ENCODE peak calls at places on chromosomes 4 and X, in nine cellular contexts. One of them, this sample, is unnamed.
A peak's percentile ranks its signal among the peaks of the same experiment; 100 is the strongest.

GRCh38 chr4:39889226-39889625 is 88.5 kb downstream of the PDS5A start:
- DNase-seq in endothelial cell of umbilical vein: no peak
- DNase-seq in psoas muscle: no peak
- DNase-seq in CD4-positive, CD25-positive, alpha-beta regulatory T cell: no peak
- DNase-seq in cardiac muscle cell: no peak
- DNase-seq in transverse colon: no peak
- DNase-seq in endodermal cell: no peak
- DNase-seq in IMR-90: no peak
- DNase-seq in colonic mucosa: no peak
- DNase-seq in this sample: no peak

GRCh38 chr4:95095352-95095974 is 337.7 kb downstream of the BMPR1B start:
- DNase-seq in colonic mucosa: no peak
- DNase-seq in IMR-90: peak; percentile 59
- DNase-seq in cardiac muscle cell: peak; percentile 62
- DNase-seq in endodermal cell: no peak
- DNase-seq in endothelial cell of umbilical vein: peak; percentile 58
- DNase-seq in CD4-positive, CD25-positive, alpha-beta regulatory T cell: no peak
- DNase-seq in psoas muscle: no peak
- DNase-seq in transverse colon: no peak
- DNase-seq in this sample: no peak

GRCh38 chr4:87557348-87557747 is 28.2 kb upstream of the SPARCL1 start:
- DNase-seq in transverse colon: no peak
- DNase-seq in colonic mucosa: no peak
- DNase-seq in endodermal cell: no peak
- DNase-seq in endothelial cell of umbilical vein: no peak
- DNase-seq in CD4-positive, CD25-positive, alpha-beta regulatory T cell: no peak
- DNase-seq in cardiac muscle cell: no peak
- DNase-seq in psoas muscle: no peak
- DNase-seq in IMR-90: no peak
- DNase-seq in this sample: no peak

GRCh38 chr4:7781361-7781760 is 158.3 kb downstream of the AFAP1 start:
- DNase-seq in CD4-positive, CD25-positive, alpha-beta regulatory T cell: no peak
- DNase-seq in cardiac muscle cell: peak; percentile 84
- DNase-seq in endodermal cell: no peak
- DNase-seq in colonic mucosa: no peak
- DNase-seq in endothelial cell of umbilical vein: peak; percentile 78
- DNase-seq in transverse colon: no peak
- DNase-seq in psoas muscle: no peak
- DNase-seq in IMR-90: peak; percentile 71
- DNase-seq in this sample: no peak

GRCh38 chr4:139956436-139957107 is 197.4 kb downstream of the MAML3 start:
- DNase-seq in cardiac muscle cell: peak; percentile 80
- DNase-seq in transverse colon: no peak
- DNase-seq in psoas muscle: no peak
- DNase-seq in endothelial cell of umbilical vein: peak; percentile 62
- DNase-seq in CD4-positive, CD25-positive, alpha-beta regulatory T cell: no peak
- DNase-seq in endodermal cell: no peak
- DNase-seq in colonic mucosa: no peak
- DNase-seq in IMR-90: no peak
- DNase-seq in this sample: no peak

GRCh38 chr4:72377491-72378194 is 191.4 kb downstream of the ADAMTS3 start:
- DNase-seq in colonic mucosa: no peak
- DNase-seq in transverse colon: no peak
- DNase-seq in endothelial cell of umbilical vein: no peak
- DNase-seq in cardiac muscle cell: peak; percentile 56
- DNase-seq in psoas muscle: no peak
- DNase-seq in endodermal cell: no peak
- DNase-seq in IMR-90: peak; percentile 56
- DNase-seq in CD4-positive, CD25-positive, alpha-beta regulatory T cell: no peak
- DNase-seq in this sample: no peak

GRCh38 chrX:152637649-152638442 is at the start of gene GABRQ:
- DNase-seq in endodermal cell: peak; percentile 94
- DNase-seq in CD4-positive, CD25-positive, alpha-beta regulatory T cell: no peak
- DNase-seq in IMR-90: no peak
- DNase-seq in colonic mucosa: no peak
- DNase-seq in transverse colon: peak; percentile 12
- DNase-seq in endothelial cell of umbilical vein: peak; percentile 10
- DNase-seq in psoas muscle: no peak
- DNase-seq in cardiac muscle cell: peak; percentile 45
- DNase-seq in this sample: no peak

GRCh38 chrX:6849711-6850415 is 297.6 kb upstream of the STS start:
- DNase-seq in endothelial cell of umbilical vein: no peak
- DNase-seq in endodermal cell: no peak
- DNase-seq in colonic mucosa: no peak
- DNase-seq in cardiac muscle cell: no peak
- DNase-seq in transverse colon: no peak
- DNase-seq in CD4-positive, CD25-positive, alpha-beta regulatory T cell: no peak
- DNase-seq in IMR-90: peak; percentile 2
- DNase-seq in psoas muscle: no peak
- DNase-seq in this sample: no peak

GRCh38 chr4:2406406-2406805 is 12.0 kb downstream of the ZFYVE28 start:
- DNase-seq in transverse colon: no peak
- DNase-seq in colonic mucosa: no peak
- DNase-seq in cardiac muscle cell: no peak
- DNase-seq in psoas muscle: no peak
- DNase-seq in IMR-90: no peak
- DNase-seq in CD4-positive, CD25-positive, alpha-beta regulatory T cell: no peak
- DNase-seq in endothelial cell of umbilical vein: no peak
- DNase-seq in endodermal cell: peak; percentile 43
- DNase-seq in this sample: no peak

GRCh38 chrX:2689773-2690666 is 1.1 kb upstream of the CD99 start:
- DNase-seq in colonic mucosa: peak; percentile 80
- DNase-seq in cardiac muscle cell: no peak
- DNase-seq in IMR-90: no peak
- DNase-seq in psoas muscle: no peak
- DNase-seq in endothelial cell of umbilical vein: no peak
- DNase-seq in transverse colon: peak; percentile 81
- DNase-seq in endodermal cell: peak; percentile 75
- DNase-seq in CD4-positive, CD25-positive, alpha-beta regulatory T cell: no peak
- DNase-seq in this sample: no peak

GRCh38 chrX:46918434-46918833 is 6.2 kb downstream of the JADE3 start:
- DNase-seq in IMR-90: peak; percentile 3
- DNase-seq in CD4-positive, CD25-positive, alpha-beta regulatory T cell: no peak
- DNase-seq in endodermal cell: no peak
- DNase-seq in cardiac muscle cell: no peak
- DNase-seq in transverse colon: no peak
- DNase-seq in colonic mucosa: no peak
- DNase-seq in psoas muscle: no peak
- DNase-seq in endothelial cell of umbilical vein: no peak
- DNase-seq in this sample: no peak

GRCh38 chr4:129822708-129823504 is 727.0 kb downstream of the C4orf33 start:
- DNase-seq in cardiac muscle cell: peak; percentile 69
- DNase-seq in endothelial cell of umbilical vein: peak; percentile 94
- DNase-seq in IMR-90: no peak
- DNase-seq in transverse colon: no peak
- DNase-seq in colonic mucosa: no peak
- DNase-seq in psoas muscle: peak; percentile 53
- DNase-seq in endodermal cell: peak; percentile 53
- DNase-seq in CD4-positive, CD25-positive, alpha-beta regulatory T cell: no peak
- DNase-seq in this sample: peak; percentile 51

DNA sequence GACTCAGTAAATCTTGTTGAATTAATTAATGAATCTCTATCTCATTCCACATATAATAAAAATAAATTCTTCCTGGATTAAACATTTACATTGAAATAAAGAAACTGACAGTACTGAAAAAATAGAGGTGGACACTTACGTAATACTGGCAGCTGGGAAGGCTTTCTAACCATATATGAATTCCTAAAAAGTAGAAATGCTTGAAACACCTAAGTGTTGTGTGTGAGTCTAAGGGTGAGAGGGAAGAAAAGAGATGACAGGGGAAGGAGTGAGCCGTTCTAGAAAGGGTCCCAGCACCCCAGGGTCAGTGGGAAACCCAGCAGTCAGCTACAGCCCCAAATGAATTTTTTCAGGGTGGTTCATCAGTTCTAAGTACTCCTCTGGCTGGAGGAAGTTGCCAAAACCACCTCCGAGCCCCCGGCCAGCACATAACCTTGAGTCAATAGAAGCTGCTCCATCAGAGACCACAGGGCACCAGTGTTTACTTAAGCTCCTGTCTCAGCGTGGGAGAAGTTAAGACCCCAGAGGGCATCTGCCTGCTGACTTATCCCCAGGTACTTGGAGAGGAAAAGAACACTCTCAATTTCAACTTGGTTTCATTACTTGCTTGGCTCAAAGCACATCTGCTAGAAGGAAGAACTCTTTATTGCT is 18.3 kb downstream of the GAB3 start:
- DNase-seq in transverse colon: no peak
- DNase-seq in endothelial cell of umbilical vein: peak; percentile 52
- DNase-seq in psoas muscle: no peak
- DNase-seq in endodermal cell: no peak
- DNase-seq in CD4-positive, CD25-positive, alpha-beta regulatory T cell: no peak
- DNase-seq in cardiac muscle cell: peak; percentile 39
- DNase-seq in colonic mucosa: no peak
- DNase-seq in IMR-90: peak; percentile 74
- DNase-seq in this sample: no peak
- H3K9me3 ChIP-seq in transverse colon: no peaks in the 10 kb centered on the region
- H3K9me3 ChIP-seq in endothelial cell of umbilical vein: no peaks in the 10 kb centered on the region
- H3K9me3 ChIP-seq in psoas muscle: no peaks in the 10 kb centered on the region
- H3K9me3 ChIP-seq in endodermal cell: no peaks in the 10 kb centered on the region
- H3K9me3 ChIP-seq in CD4-positive, CD25-positive, alpha-beta regulatory T cell: no peaks in the 10 kb centered on the region
- H3K9me3 ChIP-seq in cardiac muscle cell: no peaks in the 10 kb centered on the region
- H3K9me3 ChIP-seq in colonic mucosa: no peaks in the 10 kb centered on the region
- H3K9me3 ChIP-seq in IMR-90: no peaks in the 10 kb centered on the region
- H3K9me3 ChIP-seq in this sample: no peaks in the 10 kb centered on the region

DNA sequence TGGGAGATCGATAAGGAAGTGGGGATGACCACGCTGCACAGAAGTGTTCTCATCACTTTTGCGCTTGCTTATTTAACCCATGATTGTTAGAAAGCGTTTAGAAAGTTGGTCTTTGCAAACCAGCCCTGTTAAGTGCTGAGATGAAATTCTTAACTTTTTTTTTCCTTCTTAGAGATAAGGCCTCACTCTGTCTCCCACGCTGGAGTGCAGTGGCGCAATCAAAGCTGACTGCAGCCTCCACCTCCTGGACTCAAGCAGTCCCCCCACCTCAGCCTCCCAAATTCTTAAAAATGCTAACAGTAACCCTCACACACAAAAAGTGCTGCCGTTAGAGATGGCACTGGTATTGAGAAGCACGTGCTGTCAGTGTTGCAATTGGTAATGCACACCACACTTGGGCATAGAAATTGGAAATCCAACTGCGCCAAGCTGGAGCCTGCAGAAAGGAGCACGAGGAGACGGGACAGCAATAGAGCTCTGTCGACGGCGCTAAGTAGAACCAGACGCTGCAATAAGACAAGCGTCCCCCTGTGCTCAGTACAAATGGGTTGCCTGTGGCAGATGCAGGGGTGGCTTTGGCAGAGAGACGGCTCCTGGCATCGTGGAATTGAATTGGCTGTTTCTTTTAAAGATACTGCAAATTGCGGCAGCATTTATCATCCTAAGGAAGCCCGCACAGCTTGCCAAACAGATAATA is 113.4 kb downstream of the TBL1X start:
- DNase-seq in colonic mucosa: no peak
- DNase-seq in endodermal cell: no peak
- DNase-seq in endothelial cell of umbilical vein: no peak
- DNase-seq in CD4-positive, CD25-positive, alpha-beta regulatory T cell: no peak
- DNase-seq in transverse colon: no peak
- DNase-seq in cardiac muscle cell: peak; percentile 63
- DNase-seq in psoas muscle: no peak
- DNase-seq in IMR-90: peak; percentile 7
- DNase-seq in this sample: no peak
- H3K27me3 ChIP-seq in colonic mucosa: no peaks in the 10 kb centered on the region
- H3K27me3 ChIP-seq in endodermal cell: no peaks in the 10 kb centered on the region
- H3K27me3 ChIP-seq in endothelial cell of umbilical vein: no peaks in the 10 kb centered on the region
- H3K27me3 ChIP-seq in CD4-positive, CD25-positive, alpha-beta regulatory T cell: no peaks in the 10 kb centered on the region
- H3K27me3 ChIP-seq in transverse colon: no peaks in the 10 kb centered on the region
- H3K27me3 ChIP-seq in cardiac muscle cell: no peaks in the 10 kb centered on the region
- H3K27me3 ChIP-seq in psoas muscle: no peaks in the 10 kb centered on the region
- H3K27me3 ChIP-seq in IMR-90: no peaks in the 10 kb centered on the region
- H3K27me3 ChIP-seq in this sample: no peaks in the 10 kb centered on the region

GRCh38 chrX:53230116-53230515 is 5.1 kb upstream of the KDM5C start:
- DNase-seq in endothelial cell of umbilical vein: no peak
- DNase-seq in psoas muscle: no peak
- DNase-seq in IMR-90: no peak
- DNase-seq in endodermal cell: no peak
- DNase-seq in cardiac muscle cell: no peak
- DNase-seq in CD4-positive, CD25-positive, alpha-beta regulatory T cell: no peak
- DNase-seq in colonic mucosa: no peak
- DNase-seq in transverse colon: no peak
- DNase-seq in this sample: no peak
- H3K27ac ChIP-seq in endothelial cell of umbilical vein: no peak overlapping the region
- H3K27ac ChIP-seq in psoas muscle: no peak overlapping the region
- H3K27ac ChIP-seq in IMR-90: no peak overlapping the region
- H3K27ac ChIP-seq in endodermal cell: no peak overlapping the region
- H3K27ac ChIP-seq in cardiac muscle cell: no peak overlapping the region
- H3K27ac ChIP-seq in CD4-positive, CD25-positive, alpha-beta regulatory T cell: no peak overlapping the region
- H3K27ac ChIP-seq in colonic mucosa: no peak overlapping the region
- H3K27ac ChIP-seq in transverse colon: no peak overlapping the region
- H3K27ac ChIP-seq in this sample: no peak overlapping the region

GRCh38 chr4:81737865-81738559 is 266.3 kb upstream of the RASGEF1B start:
- DNase-seq in IMR-90: no peak
- DNase-seq in psoas muscle: no peak
- DNase-seq in endothelial cell of umbilical vein: no peak
- DNase-seq in colonic mucosa: no peak
- DNase-seq in CD4-positive, CD25-positive, alpha-beta regulatory T cell: no peak
- DNase-seq in transverse colon: no peak
- DNase-seq in cardiac muscle cell: no peak
- DNase-seq in endodermal cell: no peak
- DNase-seq in this sample: no peak
- H3K9me3 ChIP-seq in IMR-90: no peaks in the 10 kb centered on the region
- H3K9me3 ChIP-seq in psoas muscle: no peaks in the 10 kb centered on the region
- H3K9me3 ChIP-seq in endothelial cell of umbilical vein: no peaks in the 10 kb centered on the region
- H3K9me3 ChIP-seq in colonic mucosa: no peaks in the 10 kb centered on the region
- H3K9me3 ChIP-seq in CD4-positive, CD25-positive, alpha-beta regulatory T cell: no peaks in the 10 kb centered on the region
- H3K9me3 ChIP-seq in transverse colon: no peaks in the 10 kb centered on the region
- H3K9me3 ChIP-seq in cardiac muscle cell: no peaks in the 10 kb centered on the region
- H3K9me3 ChIP-seq in endodermal cell: no peaks in the 10 kb centered on the region
- H3K9me3 ChIP-seq in this sample: no peaks in the 10 kb centered on the region

DNA sequence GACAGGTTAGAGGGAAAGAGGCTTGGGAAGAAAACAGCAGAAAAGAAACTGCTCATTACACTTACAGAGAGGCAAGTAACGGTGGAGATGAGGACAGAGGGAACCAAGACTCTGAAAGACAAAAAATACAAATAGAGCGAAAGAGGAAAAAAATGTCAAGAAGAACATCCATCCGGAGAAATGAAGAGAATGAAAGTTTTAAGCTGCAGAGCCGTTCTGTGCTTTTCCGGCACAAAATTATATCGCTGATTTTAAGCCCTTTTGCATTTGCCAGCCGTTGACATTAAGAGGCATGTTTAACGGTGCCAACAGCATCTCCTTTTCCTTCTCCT is 236 bp downstream of the PCDH10 start:
- DNase-seq in transverse colon: no peak
- DNase-seq in psoas muscle: no peak
- DNase-seq in colonic mucosa: no peak
- DNase-seq in IMR-90: no peak
- DNase-seq in endothelial cell of umbilical vein: no peak
- DNase-seq in CD4-positive, CD25-positive, alpha-beta regulatory T cell: no peak
- DNase-seq in cardiac muscle cell: no peak
- DNase-seq in endodermal cell: no peak
- DNase-seq in this sample: no peak
- H3K27me3 ChIP-seq in transverse colon: peaks cover 97% of the 10 kb centered on the region
- H3K27me3 ChIP-seq in psoas muscle: peaks cover 88% of the 10 kb centered on the region
- H3K27me3 ChIP-seq in colonic mucosa: peaks cover 57% of the 10 kb centered on the region
- H3K27me3 ChIP-seq in IMR-90: peaks cover 46% of the 10 kb centered on the region
- H3K27me3 ChIP-seq in endothelial cell of umbilical vein: no peaks in the 10 kb centered on the region
- H3K27me3 ChIP-seq in CD4-positive, CD25-positive, alpha-beta regulatory T cell: peaks cover 13% of the 10 kb centered on the region
- H3K27me3 ChIP-seq in cardiac muscle cell: peaks cover 50% of the 10 kb centered on the region
- H3K27me3 ChIP-seq in endodermal cell: peaks cover 6% of the 10 kb centered on the region
- H3K27me3 ChIP-seq in this sample: peaks cover 2% of the 10 kb centered on the region

GRCh38 chr4:152032722-152033131 is 271.9 kb upstream of the GATB start:
- DNase-seq in endothelial cell of umbilical vein: no peak
- DNase-seq in endodermal cell: peak; percentile 7
- DNase-seq in colonic mucosa: no peak
- DNase-seq in CD4-positive, CD25-positive, alpha-beta regulatory T cell: no peak
- DNase-seq in psoas muscle: no peak
- DNase-seq in IMR-90: peak; percentile 88
- DNase-seq in cardiac muscle cell: peak; percentile 34
- DNase-seq in transverse colon: no peak
- DNase-seq in this sample: no peak
- H3K27ac ChIP-seq in endothelial cell of umbilical vein: no peak overlapping the region
- H3K27ac ChIP-seq in endodermal cell: no peak overlapping the region
- H3K27ac ChIP-seq in colonic mucosa: no peak overlapping the region
- H3K27ac ChIP-seq in CD4-positive, CD25-positive, alpha-beta regulatory T cell: no peak overlapping the region
- H3K27ac ChIP-seq in psoas muscle: no peak overlapping the region
- H3K27ac ChIP-seq in IMR-90: no peak overlapping the region
- H3K27ac ChIP-seq in cardiac muscle cell: no peak overlapping the region
- H3K27ac ChIP-seq in transverse colon: no peak overlapping the region
- H3K27ac ChIP-seq in this sample: no peak overlapping the region